ENCODE peak calls at places on chromosomes 3 and 15, in four cellular contexts. S is A549; F is adipocyte; Y is naive thymus-derived CD4-positive, alpha-beta T cell. N is an unnamed sample.

GRCh38 chr15:42593143-42593542 is 17.7 kb downstream of the STARD9 start:
- DNase-seq in S (no peak), Y (no peak), F (no peak), N (no peak)

GRCh38 chr15:76336254-76337046 is at the start of gene ISL2:
- DNase-seq in Y (no peak), S (peak; percentile 99), F (peak; percentile 47), N (peak; percentile 95)

GRCh38 chr15:80906159-80906775 is 83.4 kb downstream of the MESD start:
- DNase-seq in F (peak; percentile 29), Y (no peak), S (peak; percentile 26), N (peak; percentile 44)

GRCh38 chr15:98914626-98915025 is 93.0 kb downstream of the PGPEP1L start:
- DNase-seq in Y (no peak), S (peak; percentile 38), F (peak; percentile 87), N (no peak)

GRCh38 chr3:30286811-30287210 is 319.6 kb upstream of the TGFBR2 start:
- DNase-seq in F (no peak), S (no peak), Y (no peak), N (no peak)

GRCh38 chr3:57169872-57170623 is 4.9 kb upstream of the IL17RD start:
- DNase-seq in Y (peak; percentile 46), F (peak; percentile 93), S (peak; percentile 70), N (peak; percentile 58)

GRCh38 chr3:36904641-36905040 is 40.2 kb downstream of the TRANK1 start:
- DNase-seq in F (no peak), S (peak; percentile 37), Y (no peak), N (peak; percentile 19)

GRCh38 chr15:29773000-29773399 is 49.3 kb downstream of the TJP1 start:
- DNase-seq in S (no peak), F (no peak), Y (no peak), N (no peak)

GRCh38 chr15:63156708-63157065 is 590 bp downstream of the RPS27L start:
- DNase-seq in S (peak; percentile 44), F (peak; percentile 74), Y (no peak), N (peak; percentile 25)

GRCh38 chr15:70314018-70314354 is 216.3 kb upstream of the TLE3 start:
- DNase-seq in Y (no peak), F (no peak), S (no peak), N (no peak)

GRCh38 chr3:72036899-72037298 is 252.0 kb upstream of the PROK2 start:
- DNase-seq in F (peak; percentile 45), S (no peak), Y (no peak), N (no peak)

GRCh38 chr3:149967067-149967685 is 3.5 kb downstream of the PFN2 start:
- DNase-seq in S (peak; percentile 55), F (peak; percentile 87), Y (peak; percentile 54), N (peak; percentile 40)

GRCh38 chr15:71437404-71437803 is 322.1 kb downstream of the THSD4 start:
- DNase-seq in Y (no peak), S (no peak), F (no peak), N (no peak)

GRCh38 chr3:36937492-36937891 is 7.4 kb downstream of the TRANK1 start:
- DNase-seq in F (no peak), S (no peak), Y (no peak), N (no peak)

GRCh38 chr3:181729071-181729915 is 17.6 kb downstream of the SOX2 start:
- DNase-seq in F (no peak), Y (no peak), S (no peak), N (no peak)

GRCh38 chr3:196063049-196063448 is 18.8 kb downstream of the TFRC start:
- DNase-seq in S (no peak), Y (no peak), F (peak; percentile 69), N (no peak)

GRCh38 chr3:98784666-98785600 is 21.8 kb downstream of the ST3GAL6 start:
- DNase-seq in Y (no peak), F (peak; percentile 90), S (no peak), N (peak; percentile 44)

GRCh38 chr15:68249058-68249713 is 19.7 kb upstream of the CLN6 start:
- DNase-seq in S (no peak), F (no peak), Y (no peak), N (no peak)

GRCh38 chr3:32455609-32456428 is 46.8 kb downstream of the CMTM6 start:
- DNase-seq in Y (peak; percentile 46), F (no peak), S (no peak), N (no peak)

GRCh38 chr3:23981136-23981535 is 36.0 kb downstream of the NR1D2 start:
- DNase-seq in S (no peak), F (no peak), Y (no peak), N (no peak)

GRCh38 chr3:126135056-126135397 is 45.4 kb downstream of the ALDH1L1 start:
- DNase-seq in F (no peak), Y (no peak), S (no peak), N (no peak)

GRCh38 chr15:68364028-68364659 is 67.8 kb downstream of the ITGA11 start:
- DNase-seq in Y (no peak), S (no peak), F (peak; percentile 31), N (no peak)

GRCh38 chr15:89669309-89669865 is 9.8 kb downstream of the PLIN1 start:
- DNase-seq in S (no peak), F (no peak), Y (no peak), N (no peak)

GRCh38 chr3:86991840-86992430 is 986 bp upstream of the VGLL3 start:
- DNase-seq in F (peak; percentile 47), Y (no peak), S (peak; percentile 45), N (no peak)

DNA sequence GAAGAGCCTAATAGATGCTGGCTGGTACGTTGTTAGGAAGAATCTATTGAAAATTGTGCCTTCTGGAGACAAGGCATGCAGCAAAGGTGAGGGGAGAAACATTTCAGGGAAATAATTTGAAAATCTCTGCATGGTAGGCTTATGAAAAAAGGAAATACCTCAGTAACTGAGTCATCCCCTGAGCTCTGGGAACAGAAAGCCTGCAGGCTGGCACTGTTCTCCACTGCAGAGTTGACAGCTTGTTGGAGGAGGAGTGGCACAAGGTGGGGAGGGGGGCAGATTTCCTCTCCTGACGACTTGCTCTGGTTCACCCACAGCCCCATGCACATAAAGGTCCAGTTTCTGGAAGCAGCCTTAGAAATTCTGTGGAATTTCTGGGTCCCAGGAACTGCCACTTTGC is 179.4 kb downstream of the ABHD5 start:
- DNase-seq in F (peak; percentile 83), S (peak; percentile 87), Y (no peak), N (no peak)
- H3K4me1 ChIP-seq in F (peaks cover 55% of the 10 kb centered on the region), S (peaks cover 94% of the 10 kb centered on the region), Y (no peaks in the 10 kb centered on the region), N (no peaks in the 10 kb centered on the region)

GRCh38 chr3:123656691-123657090 is 71.8 kb upstream of the HACD2 start:
- DNase-seq in F (no peak), S (peak; percentile 34), Y (no peak), N (no peak)

GRCh38 chr3:123656241-123656640 is 71.4 kb upstream of the HACD2 start:
- DNase-seq in S (no peak), F (no peak), Y (no peak), N (no peak)

GRCh38 chr3:123658118-123658859 is 73.4 kb upstream of the HACD2 start:
- DNase-seq in Y (no peak), F (peak; percentile 58), S (no peak), N (no peak)

GRCh38 chr3:123657578-123657977 is 72.7 kb upstream of the HACD2 start:
- DNase-seq in F (no peak), S (no peak), Y (no peak), N (no peak)

DNA sequence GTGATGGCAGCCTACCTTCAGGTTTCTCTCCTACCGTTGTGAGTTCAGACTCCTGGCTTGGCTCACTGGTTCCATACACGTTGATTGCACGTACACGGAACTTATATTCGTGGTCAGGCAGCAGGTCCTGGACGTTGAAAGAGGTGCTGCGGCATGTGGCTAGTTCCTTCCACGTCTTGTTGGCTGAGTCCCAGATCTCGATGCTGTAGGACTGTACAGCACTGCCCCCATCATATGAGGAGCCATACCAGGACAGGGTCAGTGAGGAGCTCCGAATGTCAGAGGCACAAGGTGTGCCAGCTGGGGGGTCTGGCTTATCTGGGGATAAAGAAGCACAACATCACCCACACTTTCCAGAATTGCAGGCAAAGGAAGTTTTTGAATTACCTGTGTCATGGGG is 72.3 kb upstream of the HACD2 start:
- DNase-seq in F (no peak), S (no peak), Y (no peak), N (no peak)
- H3K4me1 ChIP-seq in F (peaks cover 94% of the 10 kb centered on the region), S (peaks cover 15% of the 10 kb centered on the region), Y (no peaks in the 10 kb centered on the region), N (peaks cover 21% of the 10 kb centered on the region)

DNA sequence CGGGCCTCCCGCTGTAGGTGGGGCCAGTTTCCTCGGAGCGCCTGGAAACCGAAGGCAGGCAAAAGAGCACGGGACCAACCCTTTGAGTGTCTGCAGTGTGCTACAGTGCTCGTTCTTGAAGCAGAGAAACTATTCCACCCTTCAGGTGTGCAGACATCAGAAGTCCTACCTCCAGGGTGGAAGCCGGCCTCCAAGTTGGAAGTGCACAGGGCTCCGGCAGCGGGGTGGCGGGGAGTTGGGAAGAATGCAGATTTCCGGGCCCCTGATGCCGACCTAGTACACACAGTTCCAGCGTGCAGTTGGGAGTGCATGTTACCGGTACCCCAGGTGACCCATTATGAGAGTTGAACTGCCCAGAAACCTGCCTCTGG is 3.0 kb downstream of the KLF13 start:
- DNase-seq in S (no peak), Y (no peak), F (no peak), N (no peak)
- H3K4me1 ChIP-seq in S (peaks cover 30% of the 10 kb centered on the region), Y (peaks cover 56% of the 10 kb centered on the region), F (peaks cover 51% of the 10 kb centered on the region), N (peaks cover 47% of the 10 kb centered on the region)

GRCh38 chr15:93162560-93162959 is 73.5 kb upstream of the RGMA start:
- DNase-seq in S (no peak), Y (no peak), F (no peak), N (no peak)
- H3K4me1 ChIP-seq in S (no peaks in the 10 kb centered on the region), Y (no peaks in the 10 kb centered on the region), F (no peaks in the 10 kb centered on the region), N (no peaks in the 10 kb centered on the region)

GRCh38 chr15:49438970-49439631 is 16.1 kb downstream of the FGF7 start:
- DNase-seq in F (no peak), Y (no peak), S (no peak), N (no peak)

GRCh38 chr15:49441816-49442215 is 18.8 kb downstream of the FGF7 start:
- DNase-seq in F (no peak), Y (no peak), S (no peak), N (no peak)

GRCh38 chr15:49439678-49440375 is 16.8 kb downstream of the FGF7 start:
- DNase-seq in Y (no peak), F (no peak), S (no peak), N (no peak)

GRCh38 chr15:49435201-49435600 is 12.2 kb downstream of the FGF7 start:
- DNase-seq in F (peak; percentile 35), Y (no peak), S (no peak), N (no peak)

DNA sequence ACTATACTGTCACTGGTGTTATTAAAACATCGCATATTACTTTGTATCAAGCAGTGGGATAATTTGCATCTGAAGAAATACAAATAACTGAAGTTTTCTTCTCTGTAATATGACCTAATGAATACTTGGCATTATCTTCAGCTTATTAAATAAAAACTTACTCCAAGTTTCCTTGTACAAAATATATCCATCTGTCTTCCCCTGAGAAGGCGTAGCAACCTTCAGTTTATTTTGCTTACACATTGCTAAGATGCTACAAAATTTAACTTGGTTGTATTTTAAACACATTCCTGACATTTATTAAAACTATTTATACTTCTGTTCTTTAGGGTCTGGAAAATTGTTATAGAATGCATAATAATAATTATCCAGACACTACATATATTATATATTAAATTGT is 13.7 kb downstream of the FGF7 start:
- DNase-seq in Y (no peak), S (no peak), F (no peak), N (no peak)
- H3K4me1 ChIP-seq in Y (no peaks in the 10 kb centered on the region), S (no peaks in the 10 kb centered on the region), F (peaks cover 96% of the 10 kb centered on the region), N (no peaks in the 10 kb centered on the region)

GRCh38 chr3:139307072-139307491 is 36.7 kb upstream of the MRPS22 start:
- DNase-seq in S (peak; percentile 11), F (no peak), Y (no peak), N (no peak)

GRCh38 chr3:139307601-139308146 is 36.1 kb upstream of the MRPS22 start:
- DNase-seq in F (peak; percentile 31), S (no peak), Y (no peak), N (no peak)

GRCh38 chr3:139304383-139304782 is 39.4 kb upstream of the MRPS22 start:
- DNase-seq in S (no peak), F (peak; percentile 56), Y (no peak), N (no peak)

GRCh38 chr3:139308156-139309017 is 35.4 kb upstream of the MRPS22 start:
- DNase-seq in F (peak; percentile 4), Y (no peak), S (peak; percentile 48), N (no peak)

GRCh38 chr3:139306078-139306477 is 37.7 kb upstream of the MRPS22 start:
- DNase-seq in S (no peak), F (no peak), Y (no peak), N (no peak)
- H3K4me1 ChIP-seq in S (peaks cover 66% of the 10 kb centered on the region), F (peaks cover 48% of the 10 kb centered on the region), Y (no peaks in the 10 kb centered on the region), N (peaks cover 18% of the 10 kb centered on the region)

N was measured in HepG2.